ENCODE peak calls at places on chromosomes 16 and 17, in five cellular contexts. One of them, this sample, is unnamed.

GRCh38 chr16:84562174-84562815 is 55.6 kb downstream of the COTL1 start:
- DNase-seq in AG09319: no peak
- DNase-seq in A549: no peak
- DNase-seq in CD8-positive, alpha-beta T cell: no peak
- DNase-seq in endothelial cell of umbilical vein: no peak
- DNase-seq in this sample: no peak

GRCh38 chr17:47251421-47251940 is 2.1 kb upstream of the ITGB3 start:
- DNase-seq in endothelial cell of umbilical vein: no peak
- DNase-seq in CD8-positive, alpha-beta T cell: no peak
- DNase-seq in A549: no peak
- DNase-seq in AG09319: no peak
- DNase-seq in this sample: no peak

GRCh38 chr17:63774141-63774981 is at the start of gene DDX42:
- DNase-seq in A549: peak
- DNase-seq in CD8-positive, alpha-beta T cell: no peak
- DNase-seq in endothelial cell of umbilical vein: peak
- DNase-seq in AG09319: no peak
- DNase-seq in this sample: peak

GRCh38 chr16:86018487-86018886 is 119.5 kb downstream of the IRF8 start:
- DNase-seq in A549: no peak
- DNase-seq in CD8-positive, alpha-beta T cell: peak
- DNase-seq in endothelial cell of umbilical vein: no peak
- DNase-seq in AG09319: no peak
- DNase-seq in this sample: no peak

GRCh38 chr17:73654241-73654640 is 10.0 kb upstream of the SDK2 start:
- DNase-seq in A549: no peak
- DNase-seq in endothelial cell of umbilical vein: no peak
- DNase-seq in AG09319: no peak
- DNase-seq in CD8-positive, alpha-beta T cell: no peak
- DNase-seq in this sample: no peak

GRCh38 chr17:80455328-80455710 is 21.1 kb downstream of the NPTX1 start:
- DNase-seq in CD8-positive, alpha-beta T cell: peak
- DNase-seq in endothelial cell of umbilical vein: no peak
- DNase-seq in A549: no peak
- DNase-seq in AG09319: no peak
- DNase-seq in this sample: no peak

GRCh38 chr16:10569629-10570028 is 10.8 kb downstream of the EMP2 start:
- DNase-seq in A549: no peak
- DNase-seq in endothelial cell of umbilical vein: no peak
- DNase-seq in CD8-positive, alpha-beta T cell: no peak
- DNase-seq in AG09319: no peak
- DNase-seq in this sample: no peak

GRCh38 chr17:32152130-32152529 is 9.8 kb downstream of the RHOT1 start:
- DNase-seq in endothelial cell of umbilical vein: no peak
- DNase-seq in A549: no peak
- DNase-seq in AG09319: no peak
- DNase-seq in CD8-positive, alpha-beta T cell: no peak
- DNase-seq in this sample: no peak

GRCh38 chr17:72906306-72906705 is 186.2 kb downstream of the SLC39A11 start:
- DNase-seq in endothelial cell of umbilical vein: no peak
- DNase-seq in CD8-positive, alpha-beta T cell: no peak
- DNase-seq in A549: no peak
- DNase-seq in AG09319: no peak
- DNase-seq in this sample: no peak

GRCh38 chr17:81388612-81389367 is 6.5 kb upstream of the BAHCC1 start:
- DNase-seq in CD8-positive, alpha-beta T cell: no peak
- DNase-seq in A549: peak
- DNase-seq in endothelial cell of umbilical vein: no peak
- DNase-seq in AG09319: no peak
- DNase-seq in this sample: no peak

GRCh38 chr17:34622862-34623261 is 43.5 kb downstream of the TMEM132E start:
- DNase-seq in CD8-positive, alpha-beta T cell: no peak
- DNase-seq in AG09319: no peak
- DNase-seq in endothelial cell of umbilical vein: no peak
- DNase-seq in A549: no peak
- DNase-seq in this sample: no peak

GRCh38 chr17:34619687-34620217 is 40.4 kb downstream of the TMEM132E start:
- DNase-seq in endothelial cell of umbilical vein: no peak
- DNase-seq in A549: no peak
- DNase-seq in AG09319: no peak
- DNase-seq in CD8-positive, alpha-beta T cell: no peak
- DNase-seq in this sample: no peak

GRCh38 chr17:34623856-34624766 is 44.7 kb downstream of the TMEM132E start:
- DNase-seq in CD8-positive, alpha-beta T cell: no peak
- DNase-seq in AG09319: no peak
- DNase-seq in A549: no peak
- DNase-seq in endothelial cell of umbilical vein: no peak
- DNase-seq in this sample: no peak

GRCh38 chr17:34617398-34617797 is 38.0 kb downstream of the TMEM132E start:
- DNase-seq in endothelial cell of umbilical vein: no peak
- DNase-seq in A549: no peak
- DNase-seq in AG09319: no peak
- DNase-seq in CD8-positive, alpha-beta T cell: no peak
- DNase-seq in this sample: no peak

GRCh38 chr17:34620458-34620857 is 41.1 kb downstream of the TMEM132E start:
- DNase-seq in A549: no peak
- DNase-seq in CD8-positive, alpha-beta T cell: no peak
- DNase-seq in endothelial cell of umbilical vein: no peak
- DNase-seq in AG09319: no peak
- DNase-seq in this sample: no peak
- TF ChIP-seq CTCF in A549: no peak
- TF ChIP-seq CTCF in CD8-positive, alpha-beta T cell: no peak
- TF ChIP-seq CTCF in endothelial cell of umbilical vein: no peak
- TF ChIP-seq CTCF in AG09319: no peak
- TF ChIP-seq CTCF in this sample: no peak

GRCh38 chr16:56931769-56932587 is at the start of gene HERPUD1:
- DNase-seq in endothelial cell of umbilical vein: peak
- DNase-seq in CD8-positive, alpha-beta T cell: peak
- DNase-seq in A549: peak
- DNase-seq in AG09319: peak
- DNase-seq in this sample: peak
- TF ChIP-seq CTCF in endothelial cell of umbilical vein: no peak
- TF ChIP-seq CTCF in CD8-positive, alpha-beta T cell: no peak
- TF ChIP-seq CTCF in A549: peak
- TF ChIP-seq CTCF in AG09319: no peak
- TF ChIP-seq CTCF in this sample: no peak

GRCh38 chr17:78741644-78742284 is 40.3 kb downstream of the CYTH1 start:
- DNase-seq in A549: no peak
- DNase-seq in CD8-positive, alpha-beta T cell: no peak
- DNase-seq in endothelial cell of umbilical vein: no peak
- DNase-seq in AG09319: no peak
- DNase-seq in this sample: no peak
- TF ChIP-seq CTCF in A549: no peak
- TF ChIP-seq CTCF in CD8-positive, alpha-beta T cell: no peak
- TF ChIP-seq CTCF in endothelial cell of umbilical vein: no peak
- TF ChIP-seq CTCF in AG09319: no peak
- TF ChIP-seq CTCF in this sample: no peak

GRCh38 chr17:53033297-53033696 is 789.4 kb upstream of the KIF2B start:
- DNase-seq in A549: no peak
- DNase-seq in AG09319: no peak
- DNase-seq in CD8-positive, alpha-beta T cell: no peak
- DNase-seq in endothelial cell of umbilical vein: no peak
- DNase-seq in this sample: no peak

DNA sequence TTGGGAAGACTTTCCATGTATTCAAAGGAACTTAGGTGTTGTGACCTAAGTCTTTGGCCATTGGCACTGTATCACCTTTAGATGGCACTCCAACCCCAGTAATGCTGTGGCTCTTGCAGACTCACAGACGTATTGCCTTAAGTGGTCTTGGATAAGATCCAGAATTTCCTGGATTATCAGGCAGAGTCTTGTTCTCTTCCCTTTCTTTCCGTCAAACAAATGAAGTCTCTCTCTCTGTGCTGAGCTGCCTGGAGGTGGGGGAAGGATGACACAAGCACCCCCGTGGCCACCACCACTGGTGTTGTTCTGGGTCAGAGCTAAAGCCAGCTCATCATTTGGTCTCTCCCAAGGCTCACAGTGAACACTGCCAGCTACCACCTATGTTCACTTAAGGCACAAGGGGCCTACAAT is 789.9 kb upstream of the KIF2B start:
- DNase-seq in CD8-positive, alpha-beta T cell: no peak
- DNase-seq in AG09319: no peak
- DNase-seq in A549: peak
- DNase-seq in endothelial cell of umbilical vein: peak
- DNase-seq in this sample: peak
- TF ChIP-seq CTCF in CD8-positive, alpha-beta T cell: no peak
- TF ChIP-seq CTCF in AG09319: no peak
- TF ChIP-seq CTCF in A549: peak
- TF ChIP-seq CTCF in endothelial cell of umbilical vein: peak
- TF ChIP-seq CTCF in this sample: peak

GRCh38 chr17:34584805-34585416 is 5.5 kb downstream of the TMEM132E start:
- DNase-seq in A549: peak
- DNase-seq in CD8-positive, alpha-beta T cell: no peak
- DNase-seq in AG09319: no peak
- DNase-seq in endothelial cell of umbilical vein: peak
- DNase-seq in this sample: peak
- TF ChIP-seq CTCF in A549: peak
- TF ChIP-seq CTCF in CD8-positive, alpha-beta T cell: no peak
- TF ChIP-seq CTCF in AG09319: no peak
- TF ChIP-seq CTCF in endothelial cell of umbilical vein: no peak
- TF ChIP-seq CTCF in this sample: peak

This sample was measured in A673.